ENCODE peak calls at places on chromosomes 3 and 15, in nine cellular contexts. Q, D, X, J, V, F, N, R and Y are unnamed samples.

GRCh38 chr3:76222115-76222652 is 436.8 kb upstream of the ZNF717 start:
- DNase-seq in D (no peak), V (no peak), N (no peak), R (no peak), F (no peak), J (no peak), X (no peak), Q (no peak), Y (no peak)

GRCh38 chr3:54085936-54086335 is 36.4 kb upstream of the CACNA2D3 start:
- DNase-seq in R (no peak), F (no peak), J (no peak), N (no peak), X (no peak), V (no peak), D (no peak), Q (no peak), Y (no peak)

GRCh38 chr3:133944641-133945441 is 49.2 kb upstream of the RAB6B start:
- DNase-seq in R (no peak), J (peak; percentile 62), X (peak; percentile 69), F (no peak), D (no peak), Q (peak; percentile 67), V (no peak), N (no peak), Y (peak; percentile 82)

GRCh38 chr15:73335471-73335870 is 33.3 kb downstream of the HCN4 start:
- DNase-seq in R (no peak), J (no peak), X (no peak), F (no peak), N (no peak), V (no peak), Q (no peak), D (peak; percentile 25), Y (peak; percentile 61)

GRCh38 chr3:83321891-83322290 is 1560.4 kb upstream of the GBE1 start:
- DNase-seq in D (no peak), R (no peak), X (no peak), J (no peak), N (no peak), V (no peak), Q (no peak), F (no peak), Y (no peak)

GRCh38 chr3:66693461-66693912 is 192.7 kb upstream of the LRIG1 start:
- DNase-seq in F (peak; percentile 18), V (no peak), N (peak; percentile 69), X (peak; percentile 43), R (no peak), Q (peak; percentile 29), J (no peak), D (peak; percentile 60), Y (no peak)

GRCh38 chr3:172707967-172708366 is 2.9 kb downstream of the NCEH1 start:
- DNase-seq in X (peak; percentile 86), R (no peak), J (no peak), V (no peak), F (no peak), N (no peak), D (no peak), Q (no peak), Y (no peak)

GRCh38 chr3:78823859-78824258 is 943.9 kb downstream of the ROBO1 start:
- DNase-seq in R (no peak), X (peak; percentile 61), Q (no peak), F (no peak), N (no peak), D (no peak), J (no peak), V (no peak), Y (no peak)

GRCh38 chr15:87871738-87872315 is 384.7 kb downstream of the NTRK3 start:
- DNase-seq in R (no peak), F (no peak), V (no peak), J (no peak), N (no peak), X (peak; percentile 43), Q (no peak), D (no peak), Y (no peak)

GRCh38 chr3:112199622-112200316 is 66.7 kb upstream of the GCSAM start:
- DNase-seq in D (no peak), F (no peak), Q (no peak), V (no peak), R (no peak), J (no peak), X (peak; percentile 6), N (no peak), Y (no peak)

GRCh38 chr15:92715753-92716152 is 60.2 kb upstream of the FAM174B start:
- DNase-seq in D (no peak), Q (no peak), J (no peak), F (no peak), N (peak; percentile 39), X (peak; percentile 37), V (no peak), R (no peak), Y (no peak)

GRCh38 chr3:46361408-46362283 is 7.7 kb downstream of the CCR2 start:
- DNase-seq in V (no peak), D (no peak), X (no peak), N (no peak), Q (no peak), F (no peak), R (no peak), J (no peak), Y (no peak)

GRCh38 chr3:50193746-50194127 is 2.3 kb downstream of the GNAT1 start:
- DNase-seq in R (no peak), J (no peak), F (no peak), X (no peak), Q (no peak), D (no peak), V (no peak), N (no peak), Y (no peak)

GRCh38 chr3:147616998-147617619 is 207.9 kb downstream of the ZIC1 start:
- DNase-seq in V (peak; percentile 52), R (no peak), N (no peak), D (no peak), Q (no peak), X (peak; percentile 12), F (no peak), J (no peak), Y (no peak)

DNA sequence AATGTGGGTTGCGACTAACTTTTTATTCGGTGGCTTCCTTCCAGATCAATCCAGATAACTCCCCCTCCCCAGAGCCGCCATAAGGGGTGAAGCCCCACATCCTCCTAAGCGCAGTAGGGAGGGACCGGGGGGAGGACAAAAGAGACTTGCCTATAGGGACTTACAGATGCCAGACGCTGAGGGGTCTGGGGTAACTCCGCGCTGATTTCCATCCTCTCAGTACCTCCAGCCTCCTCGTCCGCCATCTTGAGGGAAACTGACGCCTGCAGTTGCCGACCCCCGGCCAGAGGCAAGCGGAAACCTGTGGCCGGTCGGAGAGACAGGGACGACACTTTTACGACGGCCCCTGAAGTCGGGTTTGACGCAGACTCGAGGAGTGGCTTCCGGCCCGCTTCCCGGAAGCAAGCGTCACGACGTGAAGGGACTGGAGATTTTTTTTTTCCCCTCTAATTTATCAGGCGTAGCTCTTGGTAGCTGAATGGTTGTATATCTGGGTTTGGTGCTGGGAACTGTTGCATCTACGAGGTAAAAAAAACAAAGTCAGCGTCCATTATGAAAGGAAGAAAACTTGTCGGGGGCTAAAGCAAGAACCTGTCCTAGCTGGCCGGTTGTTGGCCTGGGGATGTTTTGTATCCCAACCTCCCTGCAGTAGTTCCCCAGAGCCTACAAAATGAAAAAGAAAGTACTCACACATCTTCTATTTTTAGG is at the start of gene UBR1:
- DNase-seq in D (peak; percentile 94), V (peak; percentile 97), R (peak; percentile 92), F (peak; percentile 89), Q (peak; percentile 89), J (peak; percentile 94), X (peak; percentile 92), N (peak; percentile 87), Y (peak; percentile 95)
- H3K9me3 ChIP-seq in D (no peaks in the 10 kb centered on the region), V (no peaks in the 10 kb centered on the region), R (no peaks in the 10 kb centered on the region), F (no peaks in the 10 kb centered on the region), Q (no peaks in the 10 kb centered on the region), J (no peaks in the 10 kb centered on the region), X (no peaks in the 10 kb centered on the region), N (no peaks in the 10 kb centered on the region), Y (no peaks in the 10 kb centered on the region)

DNA sequence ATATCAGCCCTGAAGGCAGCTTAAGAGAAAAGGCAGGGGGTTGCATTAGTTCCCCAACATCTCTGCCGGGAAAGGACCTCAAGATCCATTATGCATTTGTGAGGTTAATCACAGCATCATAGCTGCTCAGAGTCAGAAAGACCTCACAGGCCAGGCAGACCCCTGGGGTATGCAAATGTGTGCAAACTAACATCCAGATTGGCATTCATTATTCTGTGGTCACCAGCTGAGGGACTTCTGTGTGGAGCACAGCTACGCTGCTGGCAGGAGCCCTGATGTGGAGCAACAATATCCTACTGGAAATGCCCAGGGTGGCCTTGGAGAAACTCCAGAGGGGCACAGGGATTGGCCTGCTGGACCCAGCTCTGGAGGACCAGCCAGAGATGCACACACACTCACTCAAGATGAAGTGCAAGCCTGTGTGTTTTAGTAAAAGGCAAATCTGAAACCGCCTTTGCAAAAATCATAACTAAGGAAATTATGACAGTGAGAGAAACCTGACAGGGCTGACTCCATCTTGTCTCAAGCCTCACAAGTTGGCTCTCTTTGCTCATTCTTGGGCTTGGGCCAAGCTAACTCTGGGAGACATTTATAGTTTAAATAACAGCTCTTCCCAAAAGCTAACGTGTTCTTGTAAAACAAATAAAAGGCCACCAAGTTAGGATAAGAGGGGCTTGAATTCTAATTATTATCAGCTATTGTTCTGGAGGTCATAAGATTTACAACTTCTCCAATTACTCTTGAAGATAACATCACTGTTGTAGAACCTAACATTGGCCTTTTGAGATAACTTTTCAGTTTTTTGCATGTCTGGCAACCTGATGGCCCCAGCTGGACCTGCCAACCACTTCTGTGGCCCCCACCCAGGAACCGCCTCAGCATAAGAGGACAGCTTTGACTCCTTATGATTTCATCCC is 257.1 kb downstream of the UACA start:
- DNase-seq in Q (no peak), N (no peak), F (no peak), V (peak; percentile 89), J (no peak), X (no peak), R (no peak), D (no peak), Y (no peak)
- H3K4me1 ChIP-seq in Q (no peaks in the 10 kb centered on the region), N (peaks cover 21% of the 10 kb centered on the region), F (peaks cover 18% of the 10 kb centered on the region), V (peaks cover 66% of the 10 kb centered on the region), J (peaks cover 25% of the 10 kb centered on the region), X (peaks cover 27% of the 10 kb centered on the region), R (peaks cover 66% of the 10 kb centered on the region), D (no peaks in the 10 kb centered on the region), Y (peaks cover 59% of the 10 kb centered on the region)

DNA sequence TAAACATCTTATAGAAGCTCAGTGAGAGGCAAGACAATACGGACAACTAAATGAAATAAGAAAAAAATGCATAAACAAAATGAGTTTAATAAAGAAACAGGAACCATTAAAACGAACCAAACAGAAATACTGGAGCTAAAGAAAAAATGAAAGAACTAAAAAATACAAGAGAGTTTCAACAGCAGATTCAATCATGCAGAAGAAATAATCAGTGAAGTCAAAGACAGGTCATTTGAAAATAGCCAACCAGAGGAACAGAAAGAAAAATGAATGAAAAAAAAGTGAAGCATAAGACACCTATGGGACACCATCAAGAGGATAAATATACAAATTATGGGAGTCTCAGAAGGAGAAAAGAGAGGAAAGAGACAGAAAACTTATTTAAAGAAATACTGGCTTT is 42.5 kb upstream of the PRR20G start:
- DNase-seq in D (no peak), X (no peak), N (no peak), Q (no peak), V (no peak), F (no peak), J (no peak), R (no peak), Y (no peak)
- H3K9me3 ChIP-seq in D (peaks cover 12% of the 10 kb centered on the region), X (no peaks in the 10 kb centered on the region), N (no peaks in the 10 kb centered on the region), Q (no peaks in the 10 kb centered on the region), V (peaks cover 12% of the 10 kb centered on the region), F (peaks cover 37% of the 10 kb centered on the region), J (peaks cover 4% of the 10 kb centered on the region), R (no peaks in the 10 kb centered on the region), Y (peaks cover 2% of the 10 kb centered on the region)

DNA sequence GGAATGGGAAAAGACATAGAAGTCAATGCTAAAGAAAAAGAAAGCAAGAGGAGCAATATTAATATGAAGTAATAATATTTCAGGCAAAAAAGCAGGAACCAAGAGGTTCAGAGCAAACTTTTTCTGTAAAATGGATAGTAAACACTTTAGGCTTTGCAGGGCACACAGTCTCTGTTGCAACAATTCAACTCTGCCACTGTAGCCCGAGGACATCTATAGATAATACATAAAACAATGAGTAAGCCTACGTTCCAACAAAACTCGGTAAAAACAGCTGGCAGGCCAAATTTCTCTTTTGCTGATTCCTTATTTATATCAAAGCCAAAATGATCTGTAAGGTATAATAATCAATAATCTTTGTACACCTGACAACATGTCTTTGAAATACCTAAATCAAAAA is 56.8 kb downstream of the SMAD6 start:
- DNase-seq in Q (no peak), X (no peak), V (no peak), N (no peak), D (no peak), J (no peak), R (no peak), F (no peak), Y (no peak)
- H3K4me1 ChIP-seq in Q (no peaks in the 10 kb centered on the region), X (peaks cover 35% of the 10 kb centered on the region), V (no peaks in the 10 kb centered on the region), N (peaks cover 43% of the 10 kb centered on the region), D (no peaks in the 10 kb centered on the region), J (peaks cover 20% of the 10 kb centered on the region), R (no peaks in the 10 kb centered on the region), F (peaks cover 58% of the 10 kb centered on the region), Y (peaks cover 10% of the 10 kb centered on the region)